ENCODE peak calls at places on chromosome 2, in seven cellular contexts. E is endothelial cell; L is CD8-positive, alpha-beta T cell; Y is GM06990; P is Right ventricle myocardium superior; N is MM.1S; V is neural crest cell. B is an unnamed sample.

GRCh38 chr2:214730248-214730647 is 79.2 kb downstream of the BARD1 start:
- DNase-seq in E (no peak), L (no peak), Y (no peak), P (no peak), N (no peak), V (no peak), B (no peak)

GRCh38 chr2:218855305-218856167 is 4.1 kb upstream of the WNT6 start:
- DNase-seq in E (no peak), L (no peak), Y (no peak), P (no peak), N (no peak), V (no peak), B (no peak)

GRCh38 chr2:20543579-20543887 is 96.7 kb downstream of the RHOB start:
- DNase-seq in E (no peak), L (no peak), Y (no peak), P (no peak), N (no peak), V (no peak), B (no peak)

GRCh38 chr2:138829326-138829725 is 49.1 kb upstream of the NXPH2 start:
- DNase-seq in E (peak; percentile 74), L (peak; percentile 10), Y (no peak), P (no peak), N (peak; percentile 78), V (peak; percentile 47), B (no peak)

GRCh38 chr2:198476007-198476406 is 671.6 kb downstream of the PLCL1 start:
- DNase-seq in E (no peak), L (no peak), Y (no peak), P (no peak), N (no peak), V (no peak), B (no peak)

GRCh38 chr2:97849881-97850540 is 136.6 kb downstream of the ZAP70 start:
- DNase-seq in E (no peak), L (no peak), Y (peak; percentile 15), P (no peak), N (no peak), V (no peak), B (no peak)

GRCh38 chr2:129738799-129739198 is 240.7 kb upstream of the RAB6C start:
- DNase-seq in E (no peak), L (no peak), Y (no peak), P (no peak), N (no peak), V (no peak), B (no peak)

GRCh38 chr2:205741256-205741978 is 59.1 kb downstream of the NRP2 start:
- DNase-seq in E (no peak), L (no peak), Y (no peak), P (no peak), N (no peak), V (no peak), B (no peak)

GRCh38 chr2:63092847-63093246 is 42.2 kb downstream of the OTX1 start:
- DNase-seq in E (no peak), L (no peak), Y (no peak), P (no peak), N (no peak), V (no peak), B (no peak)

GRCh38 chr2:158456309-158457066 is at the start of the genes CCDC148 and PKP4:
- DNase-seq in E (peak; percentile 92), L (peak; percentile 86), Y (peak; percentile 91), P (peak; percentile 92), N (peak; percentile 94), V (peak; percentile 79), B (peak; percentile 88)

GRCh38 chr2:147438897-147439296 is 405.9 kb upstream of the ACVR2A start:
- DNase-seq in E (no peak), L (no peak), Y (no peak), P (no peak), N (no peak), V (no peak), B (no peak)

GRCh38 chr2:108917526-108917925 is 71.5 kb downstream of the EDAR start:
- DNase-seq in E (no peak), L (no peak), Y (no peak), P (no peak), N (no peak), V (no peak), B (no peak)

B was measured in naive thymus-derived CD4-positive, alpha-beta T cell.